ENCODE peak calls at places on chromosomes 3 and 15, in nine cellular contexts. K is Peyer's patch; V is CD8-positive, alpha-beta memory T cell; B is esophagus squamous epithelium; A is Panc1; C is neuronal stem cell; X is GM23248; G is sigmoid colon; Y is heart left ventricle. O is an unnamed sample.
A peak's percentile ranks its signal among the peaks of the same experiment; 100 is the strongest.

GRCh38 chr3:127637546-127637945 is 8.6 kb downstream of the PODXL2 start:
- DNase-seq in K (no peak), C (no peak), X (peak; percentile 46), G (peak; percentile 11), A (no peak), B (no peak), Y (no peak), V (no peak), O (no peak)

GRCh38 chr15:85892232-85892631 is 97.5 kb upstream of the KLHL25 start:
- DNase-seq in K (no peak), X (no peak), C (no peak), V (no peak), B (no peak), Y (no peak), A (no peak), G (no peak), O (no peak)

GRCh38 chr3:49859576-49860305 is 3.4 kb upstream of the TRAIP start:
- DNase-seq in B (no peak), Y (no peak), C (no peak), G (no peak), X (no peak), K (no peak), A (no peak), V (no peak), O (no peak)

GRCh38 chr3:183349421-183350157 is 78.8 kb downstream of the MCF2L2 start:
- DNase-seq in K (no peak), C (no peak), B (no peak), G (no peak), A (no peak), V (peak; percentile 41), X (no peak), Y (no peak), O (peak; percentile 68)

GRCh38 chr15:78242128-78242527 is 7.8 kb upstream of the ACSBG1 start:
- DNase-seq in V (no peak), C (peak; percentile 12), A (no peak), G (peak; percentile 36), X (peak; percentile 35), B (no peak), Y (no peak), K (peak; percentile 69), O (peak; percentile 18)

GRCh38 chr3:134754768-134755559 is 40.1 kb upstream of the EPHB1 start:
- DNase-seq in G (no peak), X (peak; percentile 70), C (peak; percentile 31), V (no peak), Y (peak; percentile 45), K (peak; percentile 57), B (no peak), A (peak; percentile 13), O (no peak)

GRCh38 chr3:154801729-154802128 is 278.4 kb upstream of the MME start:
- DNase-seq in B (no peak), X (no peak), K (no peak), G (no peak), V (no peak), Y (no peak), A (no peak), C (no peak), O (no peak)

GRCh38 chr3:171810278-171811058 is at the start of gene PLD1:
- DNase-seq in B (no peak), V (peak; percentile 13), A (no peak), G (peak; percentile 91), X (peak; percentile 87), K (peak; percentile 91), C (peak; percentile 15), Y (peak; percentile 89), O (peak; percentile 52)

GRCh38 chr3:37627951-37628620 is 233.6 kb upstream of the CTDSPL start:
- DNase-seq in B (no peak), K (no peak), G (no peak), C (no peak), X (no peak), Y (no peak), A (no peak), V (no peak), O (no peak)

GRCh38 chr3:37630441-37630840 is 231.2 kb upstream of the CTDSPL start:
- DNase-seq in X (no peak), K (no peak), C (no peak), V (no peak), A (no peak), Y (no peak), B (no peak), G (no peak), O (no peak)

GRCh38 chr3:37626722-37627565 is 234.7 kb upstream of the CTDSPL start:
- DNase-seq in C (no peak), X (no peak), V (no peak), G (no peak), K (no peak), Y (no peak), B (no peak), A (no peak), O (no peak)

GRCh38 chr3:37628711-37629301 is 232.9 kb upstream of the CTDSPL start:
- DNase-seq in A (no peak), C (no peak), B (no peak), K (no peak), Y (no peak), X (no peak), G (peak; percentile 76), V (no peak), O (no peak)

GRCh38 chr3:37631686-37632085 is 230.0 kb upstream of the CTDSPL start:
- DNase-seq in A (no peak), Y (no peak), G (no peak), V (no peak), K (no peak), C (no peak), B (no peak), X (no peak), O (no peak)
- H3K27ac ChIP-seq in A (no peak overlapping the region), Y (no peak overlapping the region), G (peak overlapping the region; percentile 14), V (no peak overlapping the region), K (no peak overlapping the region), C (no peak overlapping the region), B (no peak overlapping the region), X (no peak overlapping the region), O (no peak overlapping the region)

DNA sequence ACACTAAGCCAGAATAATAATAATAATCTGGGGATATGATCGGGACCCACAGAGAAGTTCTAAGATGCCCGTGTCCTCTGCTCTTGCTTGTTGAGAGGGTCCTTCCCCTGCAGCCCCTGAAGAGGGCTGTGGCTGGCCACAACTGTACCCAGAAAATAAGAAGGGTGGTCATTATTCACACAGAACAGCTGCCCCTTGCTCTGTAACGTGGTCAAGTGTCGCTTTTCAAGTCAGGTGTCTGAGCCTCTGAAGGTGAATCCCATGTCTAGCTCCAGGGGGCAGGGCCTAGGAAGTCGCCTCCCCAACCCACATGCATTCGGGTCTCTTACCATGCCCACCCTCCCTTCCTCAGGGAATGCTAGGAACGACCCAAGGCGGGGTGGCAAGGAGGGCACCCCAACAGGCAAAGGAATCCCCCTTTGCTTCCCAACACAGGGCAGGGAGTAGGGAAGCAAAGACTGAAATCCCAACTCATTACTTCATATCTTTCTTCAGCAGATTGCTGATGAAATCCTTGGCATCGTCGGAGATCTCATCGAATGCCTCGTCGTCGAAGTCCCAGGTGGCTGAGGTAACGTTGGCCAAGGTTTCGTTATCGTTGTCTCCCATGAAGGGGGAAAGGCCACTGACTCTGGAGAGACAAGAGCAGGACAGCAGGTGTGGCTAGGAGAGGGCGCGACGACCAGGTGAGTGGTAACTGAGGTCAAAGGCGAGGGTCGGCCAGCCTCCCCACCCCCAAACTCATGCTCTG is 44.3 kb upstream of the HACD2 start:
- DNase-seq in G (no peak), V (no peak), K (no peak), X (no peak), Y (no peak), A (no peak), C (no peak), B (no peak), O (no peak)
- H3K36me3 ChIP-seq in G (peaks cover 18% of the 10 kb centered on the region), V (no peaks in the 10 kb centered on the region), K (no peaks in the 10 kb centered on the region), X (peaks cover 42% of the 10 kb centered on the region), Y (no peaks in the 10 kb centered on the region), A (no peaks in the 10 kb centered on the region), C (peaks cover 45% of the 10 kb centered on the region), B (no peaks in the 10 kb centered on the region), O (no peaks in the 10 kb centered on the region)

GRCh38 chr15:91945385-91945784 is 91.9 kb downstream of the SLCO3A1 start:
- DNase-seq in G (no peak), V (no peak), A (no peak), X (no peak), C (no peak), B (no peak), K (no peak), Y (no peak), O (no peak)

GRCh38 chr15:91944334-91944733 is 90.8 kb downstream of the SLCO3A1 start:
- DNase-seq in A (no peak), G (no peak), Y (no peak), C (no peak), B (no peak), X (no peak), K (no peak), V (no peak), O (no peak)

GRCh38 chr15:91941871-91942270 is 88.4 kb downstream of the SLCO3A1 start:
- DNase-seq in X (peak; percentile 32), C (no peak), G (no peak), K (no peak), V (peak; percentile 12), A (no peak), Y (no peak), B (no peak), O (no peak)

GRCh38 chr15:91940466-91941381 is 87.2 kb downstream of the SLCO3A1 start:
- DNase-seq in K (no peak), G (no peak), Y (no peak), C (no peak), V (no peak), X (no peak), A (no peak), B (no peak), O (no peak)

DNA sequence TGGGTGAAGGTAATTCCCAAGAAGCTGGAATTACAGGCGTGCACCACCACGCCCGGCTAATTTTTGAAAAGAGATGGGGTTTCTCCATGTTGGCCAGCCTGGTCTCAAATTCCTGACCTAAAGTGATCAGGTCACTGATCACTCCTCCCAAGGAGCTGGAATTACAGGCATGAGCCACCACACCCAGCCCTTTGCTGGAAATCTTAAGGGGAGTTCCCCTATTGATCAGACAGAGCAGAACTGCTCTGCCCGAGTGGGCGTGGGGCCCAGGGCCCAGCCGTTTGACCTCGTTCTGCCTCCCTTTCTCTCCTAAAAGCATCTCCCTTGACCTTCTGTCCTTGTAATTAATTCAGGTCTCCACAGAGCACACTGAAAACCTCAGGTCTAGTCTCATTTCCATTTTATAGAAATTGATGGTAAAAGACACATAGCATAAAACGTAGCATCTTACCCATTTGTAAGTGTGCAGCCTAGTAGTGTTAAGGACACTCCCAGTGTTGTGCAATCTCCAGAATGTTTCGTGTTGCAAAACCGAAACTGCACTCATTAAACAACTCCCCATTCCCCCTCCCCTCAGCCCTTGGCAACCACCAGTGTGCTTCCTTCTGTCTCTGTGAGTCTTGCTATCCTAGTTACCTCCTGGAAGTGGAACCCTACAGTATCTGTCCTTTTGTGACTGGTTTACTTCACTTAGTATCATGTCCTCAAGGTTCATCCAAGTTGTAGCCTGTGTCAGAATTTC is 89.3 kb downstream of the SLCO3A1 start:
- DNase-seq in B (peak; percentile 8), K (no peak), A (no peak), X (peak; percentile 93), Y (peak; percentile 87), V (no peak), G (peak; percentile 94), C (no peak), O (no peak)
- H3K4me3 ChIP-seq in B (peak overlapping the region; percentile 1), K (no peak overlapping the region), A (no peak overlapping the region), X (peak overlapping the region; percentile 72), Y (peak overlapping the region; percentile 1), V (no peak overlapping the region), G (peak overlapping the region; percentile 3), C (no peak overlapping the region), O (peak overlapping the region; percentile 49)

DNA sequence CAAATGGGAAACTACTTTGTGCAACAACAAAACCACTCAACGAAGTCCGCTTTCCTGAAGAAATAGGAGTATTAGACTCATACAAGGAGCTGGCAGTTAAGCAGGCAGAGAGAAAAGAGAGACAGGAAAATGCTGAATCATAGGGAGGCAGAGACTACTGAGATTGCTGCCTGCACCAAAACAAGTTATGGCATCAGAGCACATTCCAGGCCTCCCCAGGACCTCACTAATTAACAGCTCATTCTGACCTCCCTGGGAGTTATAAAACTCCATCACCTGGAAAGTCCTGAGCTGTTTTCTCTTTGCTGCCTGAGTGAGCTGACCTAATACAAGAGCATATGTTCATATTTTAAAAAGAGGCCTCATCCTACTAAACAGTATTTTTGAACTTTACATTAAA is 741.0 kb downstream of the MCTP2 start:
- DNase-seq in B (no peak), G (no peak), C (peak; percentile 5), Y (no peak), X (peak; percentile 26), K (no peak), V (no peak), A (no peak), O (no peak)
- H3K27ac ChIP-seq in B (no peak overlapping the region), G (no peak overlapping the region), C (no peak overlapping the region), Y (no peak overlapping the region), X (no peak overlapping the region), K (no peak overlapping the region), V (no peak overlapping the region), A (no peak overlapping the region), O (no peak overlapping the region)